ENCODE peak calls at places on chromosome 6, in six cellular contexts. One of them, this sample, is unnamed.
A peak's percentile ranks its signal among the peaks of the same experiment; 100 is the strongest.

GRCh38 chr6:41939091-41939847 is 2.3 kb downstream of the CCND3 start:
- DNase-seq in breast epithelium: no peak
- DNase-seq in right lobe of liver: peak; percentile 50
- DNase-seq in fibroblast of lung: peak; percentile 68
- DNase-seq in A673: no peak
- DNase-seq in adrenal gland: peak; percentile 72
- DNase-seq in this sample: peak; percentile 20

GRCh38 chr6:124738496-124738895 is 223.7 kb upstream of the RNF217 start:
- DNase-seq in adrenal gland: no peak
- DNase-seq in fibroblast of lung: no peak
- DNase-seq in breast epithelium: no peak
- DNase-seq in right lobe of liver: no peak
- DNase-seq in A673: no peak
- DNase-seq in this sample: peak; percentile 22

GRCh38 chr6:79997728-79998127 is 6.7 kb upstream of the TTK start:
- DNase-seq in adrenal gland: no peak
- DNase-seq in right lobe of liver: no peak
- DNase-seq in fibroblast of lung: no peak
- DNase-seq in A673: no peak
- DNase-seq in breast epithelium: no peak
- DNase-seq in this sample: no peak

GRCh38 chr6:119533603-119534279 is 184.2 kb upstream of the MAN1A1 start:
- DNase-seq in right lobe of liver: no peak
- DNase-seq in fibroblast of lung: peak; percentile 73
- DNase-seq in A673: no peak
- DNase-seq in breast epithelium: no peak
- DNase-seq in adrenal gland: no peak
- DNase-seq in this sample: peak; percentile 48

GRCh38 chr6:444653-445275 is 53.2 kb downstream of the IRF4 start:
- DNase-seq in A673: no peak
- DNase-seq in fibroblast of lung: no peak
- DNase-seq in right lobe of liver: no peak
- DNase-seq in breast epithelium: no peak
- DNase-seq in adrenal gland: no peak
- DNase-seq in this sample: no peak

GRCh38 chr6:130617658-130618057 is 209.5 kb upstream of the SMLR1 start:
- DNase-seq in right lobe of liver: no peak
- DNase-seq in A673: peak; percentile 40
- DNase-seq in breast epithelium: no peak
- DNase-seq in adrenal gland: no peak
- DNase-seq in fibroblast of lung: no peak
- DNase-seq in this sample: no peak

GRCh38 chr6:170286246-170286933 is 4.5 kb downstream of the DLL1 start:
- DNase-seq in breast epithelium: no peak
- DNase-seq in adrenal gland: peak; percentile 29
- DNase-seq in A673: peak; percentile 80
- DNase-seq in fibroblast of lung: no peak
- DNase-seq in right lobe of liver: no peak
- DNase-seq in this sample: peak; percentile 18

GRCh38 chr6:161301338-161301737 is 27.5 kb upstream of the AGPAT4 start:
- DNase-seq in breast epithelium: no peak
- DNase-seq in adrenal gland: no peak
- DNase-seq in right lobe of liver: no peak
- DNase-seq in A673: no peak
- DNase-seq in fibroblast of lung: peak; percentile 84
- DNase-seq in this sample: peak; percentile 82

GRCh38 chr6:144762450-144762849 is 477.3 kb downstream of the UTRN start:
- DNase-seq in right lobe of liver: no peak
- DNase-seq in fibroblast of lung: no peak
- DNase-seq in adrenal gland: no peak
- DNase-seq in A673: no peak
- DNase-seq in breast epithelium: no peak
- DNase-seq in this sample: no peak

GRCh38 chr6:149480502-149481280 is 4.1 kb downstream of the ZC3H12D start:
- DNase-seq in breast epithelium: no peak
- DNase-seq in fibroblast of lung: no peak
- DNase-seq in adrenal gland: no peak
- DNase-seq in right lobe of liver: no peak
- DNase-seq in A673: no peak
- DNase-seq in this sample: no peak
- H3K27ac ChIP-seq in breast epithelium: peak overlapping the region; percentile 5
- H3K27ac ChIP-seq in fibroblast of lung: no peak overlapping the region
- H3K27ac ChIP-seq in adrenal gland: peak overlapping the region; percentile 79
- H3K27ac ChIP-seq in right lobe of liver: no peak overlapping the region
- H3K27ac ChIP-seq in A673: no peak overlapping the region
- H3K27ac ChIP-seq in this sample: no peak overlapping the region

GRCh38 chr6:132023490-132023889 is 72.3 kb upstream of the CCN2 start:
- DNase-seq in fibroblast of lung: no peak
- DNase-seq in A673: peak; percentile 27
- DNase-seq in breast epithelium: no peak
- DNase-seq in adrenal gland: no peak
- DNase-seq in right lobe of liver: no peak
- DNase-seq in this sample: peak; percentile 8
- TF ChIP-seq CTCF in fibroblast of lung: peak; percentile 21
- TF ChIP-seq CTCF in A673: peak; percentile 55
- TF ChIP-seq CTCF in breast epithelium: no peak
- TF ChIP-seq CTCF in adrenal gland: no peak
- TF ChIP-seq CTCF in right lobe of liver: no peak
- TF ChIP-seq CTCF in this sample: no peak

DNA sequence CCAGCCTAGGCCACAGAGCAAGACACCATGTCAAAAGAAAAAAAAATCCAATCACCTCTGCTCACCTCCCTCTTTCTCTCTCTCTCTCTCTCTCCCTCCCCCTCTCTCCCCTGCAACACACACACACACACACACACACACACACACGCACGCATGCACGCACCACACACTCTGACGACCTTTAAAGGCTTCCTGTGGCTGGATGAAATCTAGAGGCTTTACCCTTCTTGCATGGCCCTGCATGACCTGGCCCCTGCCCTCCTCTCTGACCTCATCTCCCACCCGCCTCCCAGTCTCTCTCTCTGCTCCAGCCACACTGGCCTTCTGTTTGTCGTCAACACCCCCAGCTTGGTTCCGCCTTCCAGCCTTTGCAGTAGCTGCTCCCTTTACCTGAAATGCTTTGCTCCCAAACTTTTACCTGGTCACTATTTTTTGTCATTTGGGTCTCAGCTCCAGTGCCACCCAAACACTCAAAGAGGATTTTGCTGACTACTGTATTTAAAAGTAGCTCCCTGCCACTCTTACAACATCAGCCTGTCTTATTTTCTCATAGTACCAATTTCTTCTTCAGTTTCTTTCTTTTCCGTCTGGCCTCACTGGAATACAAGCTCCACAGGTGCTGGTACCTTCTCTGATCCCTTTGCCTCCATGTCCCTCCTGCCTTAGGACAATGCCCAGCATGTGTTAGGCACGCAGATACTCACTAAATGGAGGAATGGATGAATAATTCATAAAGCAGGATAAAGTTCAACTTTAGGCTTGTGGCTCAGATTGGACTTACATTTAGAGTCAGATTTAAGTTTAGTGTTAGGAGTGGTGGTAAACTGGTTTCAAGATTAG is 4.3 kb upstream of the LTA start:
- DNase-seq in breast epithelium: no peak
- DNase-seq in A673: no peak
- DNase-seq in right lobe of liver: no peak
- DNase-seq in adrenal gland: no peak
- DNase-seq in fibroblast of lung: no peak
- DNase-seq in this sample: no peak
- H3K4me1 ChIP-seq in breast epithelium: no peaks in the 10 kb centered on the region
- H3K4me1 ChIP-seq in A673: no peaks in the 10 kb centered on the region
- H3K4me1 ChIP-seq in right lobe of liver: no peaks in the 10 kb centered on the region
- H3K4me1 ChIP-seq in adrenal gland: no peaks in the 10 kb centered on the region
- H3K4me1 ChIP-seq in fibroblast of lung: no peaks in the 10 kb centered on the region
- H3K4me1 ChIP-seq in this sample: no peaks in the 10 kb centered on the region

GRCh38 chr6:1611572-1612385 is 2.1 kb downstream of the FOXC1 start:
- DNase-seq in right lobe of liver: no peak
- DNase-seq in A673: peak; percentile 40
- DNase-seq in fibroblast of lung: peak; percentile 60
- DNase-seq in adrenal gland: no peak
- DNase-seq in breast epithelium: no peak
- DNase-seq in this sample: peak; percentile 32
- H3K27ac ChIP-seq in right lobe of liver: no peak overlapping the region
- H3K27ac ChIP-seq in A673: no peak overlapping the region
- H3K27ac ChIP-seq in fibroblast of lung: peak overlapping the region; percentile 61
- H3K27ac ChIP-seq in adrenal gland: peak overlapping the region; percentile 91
- H3K27ac ChIP-seq in breast epithelium: peak overlapping the region; percentile 97
- H3K27ac ChIP-seq in this sample: peak overlapping the region; percentile 56

GRCh38 chr6:18506387-18507017 is 119.4 kb downstream of the RNF144B start:
- DNase-seq in breast epithelium: no peak
- DNase-seq in adrenal gland: no peak
- DNase-seq in A673: peak; percentile 81
- DNase-seq in right lobe of liver: no peak
- DNase-seq in fibroblast of lung: no peak
- DNase-seq in this sample: peak; percentile 31

GRCh38 chr6:18503588-18504231 is 116.6 kb downstream of the RNF144B start:
- DNase-seq in fibroblast of lung: peak; percentile 86
- DNase-seq in A673: peak; percentile 88
- DNase-seq in breast epithelium: no peak
- DNase-seq in right lobe of liver: peak; percentile 36
- DNase-seq in adrenal gland: peak; percentile 71
- DNase-seq in this sample: peak; percentile 59

GRCh38 chr6:18501313-18502013 is 114.3 kb downstream of the RNF144B start:
- DNase-seq in adrenal gland: peak; percentile 52
- DNase-seq in fibroblast of lung: peak; percentile 25
- DNase-seq in breast epithelium: no peak
- DNase-seq in right lobe of liver: peak; percentile 55
- DNase-seq in A673: peak; percentile 49
- DNase-seq in this sample: peak; percentile 60

GRCh38 chr6:18503187-18503586 is 116.0 kb downstream of the RNF144B start:
- DNase-seq in adrenal gland: no peak
- DNase-seq in breast epithelium: no peak
- DNase-seq in right lobe of liver: no peak
- DNase-seq in fibroblast of lung: no peak
- DNase-seq in A673: no peak
- DNase-seq in this sample: no peak

GRCh38 chr6:18504232-18504596 is 117.1 kb downstream of the RNF144B start:
- DNase-seq in A673: no peak
- DNase-seq in adrenal gland: no peak
- DNase-seq in fibroblast of lung: no peak
- DNase-seq in right lobe of liver: no peak
- DNase-seq in breast epithelium: no peak
- DNase-seq in this sample: no peak
- TF ChIP-seq CTCF in A673: no peak
- TF ChIP-seq CTCF in adrenal gland: no peak
- TF ChIP-seq CTCF in fibroblast of lung: no peak
- TF ChIP-seq CTCF in right lobe of liver: no peak
- TF ChIP-seq CTCF in breast epithelium: no peak
- TF ChIP-seq CTCF in this sample: no peak